ENCODE peak calls at places on chromosomes 13 and 19, in ten cellular contexts. One of them, this sample, is unnamed.

GRCh38 chr19:46907880-46908279 is 47.1 kb downstream of the ARHGAP35 start:
- DNase-seq in mucosa of descending colon: no peak
- DNase-seq in AG09309: no peak
- DNase-seq in endodermal cell: peak; percentile 6
- DNase-seq in psoas muscle: peak; percentile 41
- DNase-seq in HAP-1: no peak
- DNase-seq in CD4-positive, alpha-beta memory T cell: no peak
- DNase-seq in sigmoid colon: peak; percentile 80
- DNase-seq in mesendoderm: no peak
- DNase-seq in colonic mucosa: no peak
- DNase-seq in this sample: no peak

GRCh38 chr19:49222528-49222927 is 64.9 kb downstream of the TRPM4 start:
- DNase-seq in CD4-positive, alpha-beta memory T cell: no peak
- DNase-seq in mesendoderm: no peak
- DNase-seq in colonic mucosa: no peak
- DNase-seq in psoas muscle: no peak
- DNase-seq in AG09309: no peak
- DNase-seq in sigmoid colon: no peak
- DNase-seq in HAP-1: no peak
- DNase-seq in endodermal cell: no peak
- DNase-seq in mucosa of descending colon: no peak
- DNase-seq in this sample: no peak

GRCh38 chr13:41259875-41260501 is 3.4 kb downstream of the MTRF1 start:
- DNase-seq in sigmoid colon: no peak
- DNase-seq in mesendoderm: no peak
- DNase-seq in mucosa of descending colon: no peak
- DNase-seq in endodermal cell: no peak
- DNase-seq in colonic mucosa: no peak
- DNase-seq in HAP-1: no peak
- DNase-seq in CD4-positive, alpha-beta memory T cell: no peak
- DNase-seq in psoas muscle: no peak
- DNase-seq in AG09309: no peak
- DNase-seq in this sample: no peak

GRCh38 chr13:108200781-108201398 is 14.4 kb downstream of the LIG4 start:
- DNase-seq in sigmoid colon: no peak
- DNase-seq in mucosa of descending colon: no peak
- DNase-seq in mesendoderm: no peak
- DNase-seq in psoas muscle: no peak
- DNase-seq in endodermal cell: no peak
- DNase-seq in HAP-1: no peak
- DNase-seq in CD4-positive, alpha-beta memory T cell: no peak
- DNase-seq in AG09309: no peak
- DNase-seq in colonic mucosa: no peak
- DNase-seq in this sample: no peak

GRCh38 chr19:13615890-13616289 is 109.6 kb upstream of the CACNA1A start:
- DNase-seq in psoas muscle: no peak
- DNase-seq in CD4-positive, alpha-beta memory T cell: no peak
- DNase-seq in endodermal cell: no peak
- DNase-seq in HAP-1: no peak
- DNase-seq in sigmoid colon: no peak
- DNase-seq in mucosa of descending colon: no peak
- DNase-seq in AG09309: no peak
- DNase-seq in mesendoderm: no peak
- DNase-seq in colonic mucosa: no peak
- DNase-seq in this sample: no peak

GRCh38 chr13:32538621-32539246 is at the start of gene N4BP2L2:
- DNase-seq in HAP-1: peak; percentile 93
- DNase-seq in mesendoderm: peak; percentile 99
- DNase-seq in colonic mucosa: peak; percentile 96
- DNase-seq in sigmoid colon: peak; percentile 98
- DNase-seq in CD4-positive, alpha-beta memory T cell: peak; percentile 91
- DNase-seq in endodermal cell: peak; percentile 97
- DNase-seq in psoas muscle: peak; percentile 91
- DNase-seq in mucosa of descending colon: peak; percentile 94
- DNase-seq in AG09309: peak; percentile 88
- DNase-seq in this sample: peak; percentile 93

GRCh38 chr19:21130097-21130775 is 11.6 kb upstream of the ZNF431 start:
- DNase-seq in AG09309: no peak
- DNase-seq in HAP-1: no peak
- DNase-seq in colonic mucosa: no peak
- DNase-seq in CD4-positive, alpha-beta memory T cell: no peak
- DNase-seq in sigmoid colon: no peak
- DNase-seq in endodermal cell: no peak
- DNase-seq in mesendoderm: no peak
- DNase-seq in psoas muscle: no peak
- DNase-seq in mucosa of descending colon: no peak
- DNase-seq in this sample: no peak

GRCh38 chr13:107900775-107901174 is 314.6 kb downstream of the LIG4 start:
- DNase-seq in colonic mucosa: no peak
- DNase-seq in AG09309: no peak
- DNase-seq in CD4-positive, alpha-beta memory T cell: no peak
- DNase-seq in sigmoid colon: no peak
- DNase-seq in psoas muscle: no peak
- DNase-seq in mucosa of descending colon: no peak
- DNase-seq in mesendoderm: peak; percentile 4
- DNase-seq in HAP-1: no peak
- DNase-seq in endodermal cell: no peak
- DNase-seq in this sample: no peak

GRCh38 chr19:58395220-58395978 is at the start of gene RNF225:
- DNase-seq in AG09309: no peak
- DNase-seq in sigmoid colon: no peak
- DNase-seq in endodermal cell: peak; percentile 87
- DNase-seq in HAP-1: no peak
- DNase-seq in CD4-positive, alpha-beta memory T cell: no peak
- DNase-seq in colonic mucosa: peak; percentile 66
- DNase-seq in mucosa of descending colon: no peak
- DNase-seq in psoas muscle: no peak
- DNase-seq in mesendoderm: peak; percentile 79
- DNase-seq in this sample: peak; percentile 32

GRCh38 chr19:58397533-58398037 is 2.1 kb downstream of the RNF225 start:
- DNase-seq in CD4-positive, alpha-beta memory T cell: no peak
- DNase-seq in psoas muscle: no peak
- DNase-seq in AG09309: no peak
- DNase-seq in sigmoid colon: peak; percentile 42
- DNase-seq in mesendoderm: no peak
- DNase-seq in colonic mucosa: no peak
- DNase-seq in endodermal cell: peak; percentile 55
- DNase-seq in HAP-1: no peak
- DNase-seq in mucosa of descending colon: no peak
- DNase-seq in this sample: no peak

GRCh38 chr19:58398087-58398486 is 2.6 kb downstream of the RNF225 start:
- DNase-seq in AG09309: no peak
- DNase-seq in endodermal cell: no peak
- DNase-seq in colonic mucosa: no peak
- DNase-seq in CD4-positive, alpha-beta memory T cell: no peak
- DNase-seq in mucosa of descending colon: no peak
- DNase-seq in psoas muscle: no peak
- DNase-seq in sigmoid colon: peak; percentile 32
- DNase-seq in mesendoderm: no peak
- DNase-seq in HAP-1: no peak
- DNase-seq in this sample: no peak

GRCh38 chr19:58395979-58396627 is 647 bp downstream of the RNF225 start:
- DNase-seq in mucosa of descending colon: no peak
- DNase-seq in mesendoderm: peak; percentile 49
- DNase-seq in HAP-1: no peak
- DNase-seq in psoas muscle: no peak
- DNase-seq in sigmoid colon: no peak
- DNase-seq in CD4-positive, alpha-beta memory T cell: no peak
- DNase-seq in colonic mucosa: no peak
- DNase-seq in AG09309: no peak
- DNase-seq in endodermal cell: peak; percentile 78
- DNase-seq in this sample: no peak

DNA sequence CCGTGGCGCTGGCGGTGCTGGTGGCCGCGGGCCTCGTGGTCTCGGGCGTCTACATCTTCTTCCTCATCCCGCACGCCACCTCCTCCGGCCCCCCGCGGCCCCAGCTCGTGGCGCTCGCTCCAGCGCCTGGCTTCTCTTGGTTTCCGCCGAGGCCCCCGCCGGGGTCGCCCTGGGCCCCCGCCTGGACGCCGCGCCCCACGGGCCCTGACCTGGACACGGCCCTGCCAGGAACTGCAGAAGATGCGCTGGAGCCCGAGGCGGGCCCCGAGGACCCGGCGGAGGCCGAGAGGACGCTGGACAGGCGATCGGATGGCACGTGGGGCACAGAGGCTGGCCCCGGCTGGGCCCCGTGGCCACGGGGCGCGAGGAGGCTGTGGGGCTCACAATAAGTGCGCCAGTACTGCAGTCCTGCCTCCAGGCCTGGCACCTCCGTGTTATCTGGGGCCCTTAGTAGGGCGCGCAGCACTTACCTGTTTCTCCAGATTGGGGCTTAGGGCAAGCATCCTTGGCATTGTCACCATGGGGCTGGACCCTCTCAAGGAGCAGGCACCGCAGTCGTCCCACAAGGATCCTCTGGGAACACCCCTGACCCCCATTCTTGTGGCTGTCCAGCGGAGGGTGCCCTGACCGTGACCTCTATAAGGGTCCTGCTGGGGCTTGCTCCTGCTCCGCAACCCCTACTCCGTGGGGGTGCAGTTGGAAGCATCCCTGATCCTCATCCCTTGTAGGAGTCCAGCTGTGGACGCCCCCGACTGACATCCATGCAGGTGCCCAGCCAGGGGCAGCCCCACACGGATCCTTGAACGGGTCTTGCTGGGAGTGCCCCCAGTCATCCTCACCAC is 1.5 kb downstream of the RNF225 start:
- DNase-seq in sigmoid colon: no peak
- DNase-seq in HAP-1: no peak
- DNase-seq in mesendoderm: no peak
- DNase-seq in mucosa of descending colon: no peak
- DNase-seq in CD4-positive, alpha-beta memory T cell: no peak
- DNase-seq in endodermal cell: peak; percentile 65
- DNase-seq in psoas muscle: no peak
- DNase-seq in colonic mucosa: no peak
- DNase-seq in AG09309: no peak
- DNase-seq in this sample: no peak
- H3K4me3 ChIP-seq in sigmoid colon: no peak overlapping the region
- H3K4me3 ChIP-seq in HAP-1: no peak overlapping the region
- H3K4me3 ChIP-seq in mesendoderm: no peak overlapping the region
- H3K4me3 ChIP-seq in mucosa of descending colon: no peak overlapping the region
- H3K4me3 ChIP-seq in CD4-positive, alpha-beta memory T cell: no peak overlapping the region
- H3K4me3 ChIP-seq in endodermal cell: no peak overlapping the region
- H3K4me3 ChIP-seq in psoas muscle: no peak overlapping the region
- H3K4me3 ChIP-seq in colonic mucosa: no peak overlapping the region
- H3K4me3 ChIP-seq in AG09309: no peak overlapping the region
- H3K4me3 ChIP-seq in this sample: no peak overlapping the region

GRCh38 chr13:69468624-69469023 is 639.0 kb upstream of the ATXN8OS start:
- DNase-seq in mucosa of descending colon: no peak
- DNase-seq in CD4-positive, alpha-beta memory T cell: no peak
- DNase-seq in psoas muscle: no peak
- DNase-seq in colonic mucosa: no peak
- DNase-seq in AG09309: no peak
- DNase-seq in HAP-1: no peak
- DNase-seq in mesendoderm: no peak
- DNase-seq in sigmoid colon: no peak
- DNase-seq in endodermal cell: no peak
- DNase-seq in this sample: no peak

GRCh38 chr13:69477451-69477850 is 630.2 kb upstream of the ATXN8OS start:
- DNase-seq in HAP-1: no peak
- DNase-seq in AG09309: no peak
- DNase-seq in mesendoderm: no peak
- DNase-seq in mucosa of descending colon: no peak
- DNase-seq in psoas muscle: no peak
- DNase-seq in CD4-positive, alpha-beta memory T cell: no peak
- DNase-seq in colonic mucosa: no peak
- DNase-seq in sigmoid colon: no peak
- DNase-seq in endodermal cell: no peak
- DNase-seq in this sample: no peak

GRCh38 chr13:69474286-69474685 is 633.3 kb upstream of the ATXN8OS start:
- DNase-seq in CD4-positive, alpha-beta memory T cell: no peak
- DNase-seq in HAP-1: no peak
- DNase-seq in mesendoderm: no peak
- DNase-seq in mucosa of descending colon: no peak
- DNase-seq in psoas muscle: no peak
- DNase-seq in endodermal cell: no peak
- DNase-seq in AG09309: no peak
- DNase-seq in sigmoid colon: no peak
- DNase-seq in colonic mucosa: no peak
- DNase-seq in this sample: no peak
- H3K4me3 ChIP-seq in CD4-positive, alpha-beta memory T cell: no peak overlapping the region
- H3K4me3 ChIP-seq in HAP-1: no peak overlapping the region
- H3K4me3 ChIP-seq in mesendoderm: no peak overlapping the region
- H3K4me3 ChIP-seq in mucosa of descending colon: no peak overlapping the region
- H3K4me3 ChIP-seq in psoas muscle: no peak overlapping the region
- H3K4me3 ChIP-seq in endodermal cell: no peak overlapping the region
- H3K4me3 ChIP-seq in AG09309: no peak overlapping the region
- H3K4me3 ChIP-seq in sigmoid colon: no peak overlapping the region
- H3K4me3 ChIP-seq in colonic mucosa: no peak overlapping the region
- H3K4me3 ChIP-seq in this sample: no peak overlapping the region

DNA sequence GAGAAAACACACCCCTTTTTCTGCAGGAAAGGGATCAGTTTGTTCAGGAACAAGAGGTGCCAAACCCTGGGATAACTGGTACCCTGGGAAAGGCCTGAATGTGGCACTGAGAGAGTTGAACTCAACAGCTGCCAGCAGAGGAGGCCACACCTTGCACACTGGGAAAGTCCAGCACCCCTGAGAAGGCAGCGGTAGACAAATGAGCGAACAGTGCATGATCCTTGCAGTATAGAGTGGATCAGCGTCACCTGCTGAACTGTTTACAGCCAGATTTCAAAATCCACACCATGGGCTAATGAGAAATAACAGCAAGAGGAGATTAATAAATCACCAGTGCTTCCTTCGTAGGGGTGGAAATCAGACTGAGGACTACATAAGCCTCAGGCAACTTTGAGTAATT is 52.2 kb downstream of the DCT start:
- DNase-seq in endodermal cell: no peak
- DNase-seq in sigmoid colon: no peak
- DNase-seq in psoas muscle: no peak
- DNase-seq in colonic mucosa: no peak
- DNase-seq in CD4-positive, alpha-beta memory T cell: no peak
- DNase-seq in mesendoderm: no peak
- DNase-seq in AG09309: no peak
- DNase-seq in mucosa of descending colon: no peak
- DNase-seq in HAP-1: no peak
- DNase-seq in this sample: no peak
- H3K4me3 ChIP-seq in endodermal cell: no peak overlapping the region
- H3K4me3 ChIP-seq in sigmoid colon: no peak overlapping the region
- H3K4me3 ChIP-seq in psoas muscle: no peak overlapping the region
- H3K4me3 ChIP-seq in colonic mucosa: no peak overlapping the region
- H3K4me3 ChIP-seq in CD4-positive, alpha-beta memory T cell: no peak overlapping the region
- H3K4me3 ChIP-seq in mesendoderm: no peak overlapping the region
- H3K4me3 ChIP-seq in AG09309: no peak overlapping the region
- H3K4me3 ChIP-seq in mucosa of descending colon: no peak overlapping the region
- H3K4me3 ChIP-seq in HAP-1: no peak overlapping the region
- H3K4me3 ChIP-seq in this sample: no peak overlapping the region

GRCh38 chr19:44204772-44205171 is 7.6 kb upstream of the ZNF227 start:
- DNase-seq in mucosa of descending colon: no peak
- DNase-seq in CD4-positive, alpha-beta memory T cell: no peak
- DNase-seq in psoas muscle: no peak
- DNase-seq in endodermal cell: no peak
- DNase-seq in HAP-1: no peak
- DNase-seq in colonic mucosa: no peak
- DNase-seq in AG09309: no peak
- DNase-seq in sigmoid colon: no peak
- DNase-seq in mesendoderm: no peak
- DNase-seq in this sample: no peak

GRCh38 chr19:44202470-44202869 is 9.9 kb upstream of the ZNF227 start:
- DNase-seq in endodermal cell: no peak
- DNase-seq in CD4-positive, alpha-beta memory T cell: no peak
- DNase-seq in AG09309: peak; percentile 20
- DNase-seq in mesendoderm: no peak
- DNase-seq in HAP-1: no peak
- DNase-seq in psoas muscle: no peak
- DNase-seq in sigmoid colon: no peak
- DNase-seq in colonic mucosa: no peak
- DNase-seq in mucosa of descending colon: no peak
- DNase-seq in this sample: no peak

GRCh38 chr19:44207126-44207803 is 5.1 kb upstream of the ZNF227 start:
- DNase-seq in AG09309: peak; percentile 43
- DNase-seq in psoas muscle: peak; percentile 86
- DNase-seq in HAP-1: peak; percentile 97
- DNase-seq in mucosa of descending colon: peak; percentile 88
- DNase-seq in colonic mucosa: peak; percentile 94
- DNase-seq in sigmoid colon: peak; percentile 92
- DNase-seq in mesendoderm: peak; percentile 97
- DNase-seq in endodermal cell: peak; percentile 95
- DNase-seq in CD4-positive, alpha-beta memory T cell: peak; percentile 75
- DNase-seq in this sample: peak; percentile 96

GRCh38 chr19:44202974-44203373 is 9.4 kb upstream of the ZNF227 start:
- DNase-seq in endodermal cell: no peak
- DNase-seq in sigmoid colon: no peak
- DNase-seq in colonic mucosa: no peak
- DNase-seq in AG09309: no peak
- DNase-seq in HAP-1: no peak
- DNase-seq in CD4-positive, alpha-beta memory T cell: no peak
- DNase-seq in mucosa of descending colon: no peak
- DNase-seq in mesendoderm: no peak
- DNase-seq in psoas muscle: no peak
- DNase-seq in this sample: no peak
- H3K4me3 ChIP-seq in endodermal cell: no peak overlapping the region
- H3K4me3 ChIP-seq in sigmoid colon: no peak overlapping the region
- H3K4me3 ChIP-seq in colonic mucosa: no peak overlapping the region
- H3K4me3 ChIP-seq in AG09309: no peak overlapping the region
- H3K4me3 ChIP-seq in HAP-1: no peak overlapping the region
- H3K4me3 ChIP-seq in CD4-positive, alpha-beta memory T cell: no peak overlapping the region
- H3K4me3 ChIP-seq in mucosa of descending colon: no peak overlapping the region
- H3K4me3 ChIP-seq in mesendoderm: no peak overlapping the region
- H3K4me3 ChIP-seq in psoas muscle: no peak overlapping the region
- H3K4me3 ChIP-seq in this sample: no peak overlapping the region